ENCODE peak calls at places on chromosome 19, in six cellular contexts. Z is mammary epithelial cell; D is thoracic aorta; O is IMR-90; Q is CD8-positive, alpha-beta memory T cell; P is A673. A is an unnamed sample.

GRCh38 chr19:917323-918151 is at the start of gene KISS1R:
- DNase-seq in O (peak; percentile 34), P (peak; percentile 50), Z (no peak), Q (no peak), D (no peak), A (no peak)

GRCh38 chr19:18995804-18996241 is 37.5 kb downstream of the SUGP2 start:
- DNase-seq in P (peak; percentile 97), Q (no peak), O (peak; percentile 96), D (no peak), Z (peak; percentile 58), A (peak; percentile 71)

GRCh38 chr19:1449467-1450442 is at the start of gene APC2:
- DNase-seq in O (peak; percentile 44), P (peak; percentile 84), Z (no peak), D (no peak), Q (no peak), A (peak; percentile 57)

GRCh38 chr19:41339936-41340335 is 13.8 kb downstream of the TGFB1 start:
- DNase-seq in Z (no peak), O (peak; percentile 61), D (no peak), Q (no peak), P (no peak), A (no peak)

GRCh38 chr19:54462072-54462712 is 1.4 kb downstream of the LENG9 start:
- DNase-seq in P (peak; percentile 37), Q (no peak), Z (no peak), D (no peak), O (no peak), A (no peak)

GRCh38 chr19:58334691-58335249 is 8.0 kb downstream of the ZSCAN22 start:
- DNase-seq in Z (no peak), O (no peak), Q (no peak), D (no peak), P (no peak), A (no peak)

GRCh38 chr19:8811315-8812172 is 20.6 kb downstream of the ZNF558 start:
- DNase-seq in Q (no peak), P (no peak), Z (peak; percentile 3), O (peak; percentile 15), D (no peak), A (no peak)

GRCh38 chr19:29404951-29405727 is 120.7 kb upstream of the VSTM2B start:
- DNase-seq in Z (no peak), D (no peak), O (no peak), Q (no peak), P (no peak), A (peak; percentile 53)

GRCh38 chr19:5147971-5148793 is 179.3 kb downstream of the KDM4B start:
- DNase-seq in Z (no peak), Q (no peak), O (no peak), D (peak; percentile 1), P (peak; percentile 55), A (no peak)

GRCh38 chr19:37333457-37333856 is 37.4 kb upstream of the ZNF527 start:
- DNase-seq in D (no peak), Z (peak; percentile 18), P (peak; percentile 26), O (no peak), Q (no peak), A (peak; percentile 18)

GRCh38 chr19:51064534-51065220 is at the start of gene KLK13:
- DNase-seq in Z (peak; percentile 12), D (no peak), P (no peak), O (no peak), Q (no peak), A (peak; percentile 30)

GRCh38 chr19:4278010-4278409 is 1.1 kb upstream of the SHD start:
- DNase-seq in D (no peak), P (no peak), Z (no peak), O (no peak), Q (no peak), A (no peak)

GRCh38 chr19:51441410-51442390 is 16.6 kb downstream of the SIGLEC8 start:
- DNase-seq in Q (peak; percentile 88), D (no peak), O (no peak), Z (peak; percentile 58), P (no peak), A (no peak)

DNA sequence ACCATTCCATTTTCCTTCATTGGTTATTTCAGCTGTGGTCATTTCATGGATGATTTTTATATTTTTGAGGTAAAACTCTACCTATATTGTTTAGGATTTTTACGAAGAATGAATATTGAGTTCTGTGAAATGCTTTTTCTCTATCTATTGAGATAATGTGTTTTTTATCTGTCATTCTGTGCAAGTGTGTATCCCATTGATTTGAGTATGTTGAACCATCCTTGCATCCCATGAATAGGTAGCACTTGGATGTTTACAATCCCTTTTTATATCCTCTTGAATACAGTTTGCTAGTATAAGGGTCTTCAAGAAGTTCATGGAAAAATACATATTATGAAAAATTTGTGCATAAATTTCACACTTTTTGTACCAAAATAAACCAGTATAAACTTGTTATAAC is 9.8 kb upstream of the ZNF525 start:
- DNase-seq in D (no peak), O (no peak), Z (no peak), Q (no peak), P (no peak), A (no peak)
- H3K9me3 ChIP-seq in D (peaks cover 76% of the 10 kb centered on the region), O (peaks cover 53% of the 10 kb centered on the region), Z (peaks cover 67% of the 10 kb centered on the region), Q (peaks cover 69% of the 10 kb centered on the region), P (peaks cover 69% of the 10 kb centered on the region), A (no peaks in the 10 kb centered on the region)

GRCh38 chr19:38826856-38827551 is 4.6 kb downstream of the ECH1 start:
- DNase-seq in P (no peak), Z (no peak), D (no peak), O (no peak), Q (no peak), A (no peak)
- H3K36me3 ChIP-seq in P (peaks cover 7% of the 10 kb centered on the region), Z (no peaks in the 10 kb centered on the region), D (peaks cover 20% of the 10 kb centered on the region), O (peaks cover 13% of the 10 kb centered on the region), Q (peaks cover 17% of the 10 kb centered on the region), A (peaks cover 13% of the 10 kb centered on the region)

GRCh38 chr19:45046355-45046754 is 7.5 kb downstream of the CLASRP start:
- DNase-seq in D (no peak), Q (no peak), P (no peak), Z (no peak), O (no peak), A (no peak)
- H3K4me1 ChIP-seq in D (peaks cover 4% of the 10 kb centered on the region), Q (peaks cover 23% of the 10 kb centered on the region), P (no peaks in the 10 kb centered on the region), Z (peaks cover 21% of the 10 kb centered on the region), O (peaks cover 2% of the 10 kb centered on the region), A (no peaks in the 10 kb centered on the region)

GRCh38 chr19:15954820-15955219 is 6.0 kb downstream of the OR10H4 start:
- DNase-seq in Q (no peak), Z (no peak), D (no peak), P (no peak), O (no peak), A (no peak)
- H3K9me3 ChIP-seq in Q (no peaks in the 10 kb centered on the region), Z (no peaks in the 10 kb centered on the region), D (peaks cover 2% of the 10 kb centered on the region), P (no peaks in the 10 kb centered on the region), O (no peaks in the 10 kb centered on the region), A (peaks cover 3% of the 10 kb centered on the region)

GRCh38 chr19:6685482-6685881 is 15.5 kb upstream of the TNFSF14 start:
- DNase-seq in O (no peak), P (no peak), D (no peak), Q (no peak), Z (no peak), A (no peak)
- H3K36me3 ChIP-seq in O (no peaks in the 10 kb centered on the region), P (no peaks in the 10 kb centered on the region), D (no peaks in the 10 kb centered on the region), Q (no peaks in the 10 kb centered on the region), Z (no peaks in the 10 kb centered on the region), A (no peaks in the 10 kb centered on the region)

DNA sequence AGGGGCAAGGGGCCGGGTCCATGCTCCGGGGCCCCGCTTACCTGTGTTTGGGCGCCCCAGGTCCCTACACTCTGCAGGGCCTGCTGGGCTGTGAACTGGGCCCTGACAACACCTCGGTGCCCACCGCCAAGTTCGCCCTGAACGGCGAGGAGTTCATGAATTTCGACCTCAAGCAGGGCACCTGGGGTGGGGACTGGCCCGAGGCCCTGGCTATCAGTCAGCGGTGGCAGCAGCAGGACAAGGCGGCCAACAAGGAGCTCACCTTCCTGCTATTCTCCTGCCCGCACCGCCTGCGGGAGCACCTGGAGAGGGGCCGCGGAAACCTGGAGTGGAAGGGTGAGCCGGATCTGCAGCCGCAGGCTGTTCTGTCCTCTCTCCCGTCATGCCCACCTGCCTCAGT is 1.7 kb downstream of the FCGRT start:
- DNase-seq in D (no peak), Z (no peak), O (no peak), Q (no peak), P (no peak), A (no peak)
- H3K4me1 ChIP-seq in D (peaks cover 7% of the 10 kb centered on the region), Z (peaks cover 7% of the 10 kb centered on the region), O (peaks cover 5% of the 10 kb centered on the region), Q (peaks cover 35% of the 10 kb centered on the region), P (peaks cover 39% of the 10 kb centered on the region), A (peaks cover 13% of the 10 kb centered on the region)

GRCh38 chr19:21434967-21435544 is 38.1 kb downstream of the ZNF493 start:
- DNase-seq in P (no peak), Z (no peak), D (no peak), O (no peak), Q (no peak), A (no peak)
- H3K9me3 ChIP-seq in P (peaks cover 34% of the 10 kb centered on the region), Z (peaks cover 22% of the 10 kb centered on the region), D (peaks cover 12% of the 10 kb centered on the region), O (peaks cover 29% of the 10 kb centered on the region), Q (peaks cover 41% of the 10 kb centered on the region), A (no peaks in the 10 kb centered on the region)

GRCh38 chr19:17624314-17624991 is 63.7 kb downstream of the UNC13A start:
- DNase-seq in Z (no peak), O (no peak), D (no peak), Q (no peak), P (no peak), A (no peak)

GRCh38 chr19:17625043-17625442 is 63.1 kb downstream of the UNC13A start:
- DNase-seq in O (no peak), P (no peak), Q (no peak), Z (no peak), D (no peak), A (no peak)

GRCh38 chr19:17626456-17626855 is 61.7 kb downstream of the UNC13A start:
- DNase-seq in Q (no peak), Z (no peak), O (no peak), D (no peak), P (no peak), A (no peak)

GRCh38 chr19:17627161-17627560 is 61.0 kb downstream of the UNC13A start:
- DNase-seq in P (no peak), Q (no peak), Z (no peak), O (no peak), D (no peak), A (no peak)

GRCh38 chr19:17625980-17626379 is 62.2 kb downstream of the UNC13A start:
- DNase-seq in Q (no peak), D (no peak), P (no peak), O (no peak), Z (no peak), A (no peak)
- H3K36me3 ChIP-seq in Q (no peaks in the 10 kb centered on the region), D (no peaks in the 10 kb centered on the region), P (no peaks in the 10 kb centered on the region), O (no peaks in the 10 kb centered on the region), Z (no peaks in the 10 kb centered on the region), A (no peaks in the 10 kb centered on the region)

A was measured in cardiac muscle cell.